ENCODE peak calls at places on chromosomes 11 and 22, in six cellular contexts. O is neural progenitor cell, L is PC-3, N is GM23248, M is SK-N-SH, Q is HCT116. Z is an unnamed sample.

GRCh38 chr11:2943711-2944118 is 14.5 kb upstream of the PHLDA2 start:
- DNase-seq in O (no peak), L (no peak), N (peak), M (peak), Q (no peak), Z (no peak)

GRCh38 chr11:112718483-112718882 is 242.7 kb upstream of the NCAM1 start:
- DNase-seq in O (no peak), L (no peak), N (no peak), M (no peak), Q (no peak), Z (no peak)

GRCh38 chr11:123580557-123581275 is 73.7 kb downstream of the SCN3B start:
- DNase-seq in O (peak), L (peak), N (peak), M (peak), Q (peak), Z (peak)

GRCh38 chr22:38946771-38947170 is 10.6 kb upstream of the APOBEC3A start:
- DNase-seq in O (no peak), L (no peak), N (no peak), M (no peak), Q (no peak), Z (no peak)

GRCh38 chr11:746289-747175 is 732 bp upstream of the TALDO1 start:
- DNase-seq in O (peak), L (peak), N (peak), M (no peak), Q (no peak), Z (peak)

GRCh38 chr11:78295347-78295746 is 106.6 kb downstream of the USP35 start:
- DNase-seq in O (no peak), L (no peak), N (no peak), M (no peak), Q (no peak), Z (no peak)

GRCh38 chr11:129386795-129387390 is 11.2 kb downstream of the BARX2 start:
- DNase-seq in O (no peak), L (peak), N (peak), M (no peak), Q (no peak), Z (no peak)

GRCh38 chr22:38273135-38273761 is 438 bp upstream of the TMEM184B start:
- DNase-seq in O (no peak), L (no peak), N (peak), M (no peak), Q (no peak), Z (no peak)

GRCh38 chr22:30717331-30717921 is 22.8 kb downstream of the OSBP2 start:
- DNase-seq in O (no peak), L (peak), N (peak), M (no peak), Q (peak), Z (no peak)

GRCh38 chr11:134536219-134536618 is 124.2 kb upstream of the B3GAT1 start:
- DNase-seq in O (no peak), L (no peak), N (no peak), M (no peak), Q (no peak), Z (no peak)

GRCh38 chr11:110529043-110529442 is 99.3 kb downstream of the FDX1 start:
- DNase-seq in O (peak), L (peak), N (peak), M (no peak), Q (peak), Z (peak)

GRCh38 chr11:8110396-8110795 is 29.4 kb downstream of the TUB start:
- DNase-seq in O (no peak), L (no peak), N (no peak), M (no peak), Q (no peak), Z (no peak)

GRCh38 chr11:6925636-6926207 is 504 bp upstream of the ZNF215 start:
- DNase-seq in O (peak), L (peak), N (peak), M (no peak), Q (peak), Z (no peak)

GRCh38 chr11:121372028-121372427 is 79.5 kb downstream of the SC5D start:
- DNase-seq in O (no peak), L (no peak), N (no peak), M (no peak), Q (no peak), Z (no peak)
- H3K27ac ChIP-seq in O (no peak), L (no peak), N (no peak), M (no peak), Q (no peak), Z (no peak)

DNA sequence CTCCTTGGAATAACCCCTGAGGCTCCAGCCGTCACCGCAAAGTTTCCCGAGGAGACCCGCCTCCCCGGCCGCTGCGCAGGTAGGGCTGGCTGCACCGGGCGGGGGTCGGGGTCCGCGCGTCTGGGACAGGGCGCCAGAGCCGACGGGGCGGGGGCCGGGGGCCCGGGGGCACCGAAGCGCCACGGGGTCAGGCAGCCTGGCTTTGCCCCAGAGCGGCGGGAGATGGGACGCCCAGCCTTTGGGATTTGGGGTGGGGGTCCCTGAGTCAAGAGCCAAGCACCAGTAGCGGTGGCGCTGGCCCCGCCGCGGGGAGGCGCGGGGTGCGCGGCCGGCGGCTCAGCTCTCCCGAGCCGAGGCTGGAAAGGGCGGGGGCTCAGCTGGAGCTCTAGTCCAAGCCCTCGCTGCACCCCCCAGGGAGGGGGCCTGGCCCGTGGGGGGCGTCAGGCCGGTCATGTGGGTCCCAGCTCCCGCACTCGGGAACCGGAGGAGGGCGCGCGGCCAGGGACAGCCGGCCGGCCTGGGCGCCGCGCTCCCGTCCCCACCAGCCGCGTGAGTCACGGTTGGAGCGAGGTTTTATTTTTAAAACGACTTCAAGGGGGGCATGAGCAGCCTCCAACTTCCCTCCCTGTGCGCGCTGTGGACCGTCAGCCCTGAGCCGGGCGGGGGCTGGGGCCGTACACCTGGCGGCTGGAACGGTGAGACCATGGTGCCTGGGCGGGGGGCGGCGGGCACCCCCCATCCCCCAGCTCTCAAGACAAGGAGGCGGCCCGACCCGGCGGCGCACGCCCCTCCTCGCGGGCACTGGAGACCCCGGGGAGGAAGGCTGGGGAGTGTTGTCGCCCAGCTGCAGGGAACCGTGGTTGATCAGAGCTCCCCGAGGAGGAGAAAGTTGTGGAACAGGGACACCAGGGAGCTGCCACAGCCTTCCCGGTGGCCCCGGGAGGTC is 623 bp downstream of the FLRT1 start:
- DNase-seq in O (peak), L (peak), N (peak), M (peak), Q (no peak), Z (no peak)
- TF ChIP-seq EZH2phosphoT487 in O (peak), L (peak), N (no peak), M (no peak), Q (no peak), Z (no peak)

DNA sequence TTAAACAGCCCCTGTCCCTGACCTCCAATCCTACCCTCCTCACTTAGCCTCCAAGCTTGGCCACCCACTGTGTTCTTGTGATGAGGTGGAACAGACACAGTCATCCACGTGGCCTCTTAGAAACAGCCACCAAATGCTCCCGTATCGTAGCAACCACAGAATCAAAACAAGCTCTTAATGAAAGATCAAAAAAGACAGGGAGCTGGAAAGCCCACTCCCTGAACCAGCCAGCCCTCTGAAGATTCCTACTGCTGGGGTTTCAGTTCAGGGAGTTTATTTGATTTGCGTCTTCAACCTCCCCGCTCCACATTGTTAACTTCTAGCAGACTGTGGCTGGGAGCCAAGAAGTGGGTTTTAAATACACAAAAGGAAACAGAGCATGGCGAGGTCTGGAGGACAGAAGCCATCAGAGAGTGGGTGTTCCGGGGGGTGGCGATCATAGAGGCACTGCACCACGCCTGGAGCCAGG is 88.9 kb upstream of the GRK3 start:
- DNase-seq in O (no peak), L (no peak), N (peak), M (peak), Q (no peak), Z (no peak)
- H3K27ac ChIP-seq in O (no peak), L (no peak), N (no peak), M (peak), Q (no peak), Z (no peak)

GRCh38 chr22:41517172-41518047 is 26.9 kb downstream of the POLR3H start:
- DNase-seq in O (peak), L (peak), N (peak), M (peak), Q (no peak), Z (no peak)
- TF ChIP-seq EZH2phosphoT487 in O (no peak), L (no peak), N (no peak), M (no peak), Q (no peak), Z (no peak)

GRCh38 chr22:25970348-25970995 is 198.8 kb upstream of the SEZ6L start:
- DNase-seq in O (peak), L (no peak), N (no peak), M (no peak), Q (no peak), Z (peak)
- H3K27ac ChIP-seq in O (peak), L (no peak), N (no peak), M (no peak), Q (no peak), Z (no peak)

GRCh38 chr11:26335903-26336302 is 4.0 kb downstream of the ANO3 start:
- DNase-seq in O (no peak), L (no peak), N (peak), M (peak), Q (no peak), Z (no peak)

GRCh38 chr11:26331911-26332571 is at the start of gene ANO3:
- DNase-seq in O (peak), L (peak), N (peak), M (peak), Q (no peak), Z (peak)

GRCh38 chr11:26330255-26330654 is 1.7 kb upstream of the ANO3 start:
- DNase-seq in O (no peak), L (no peak), N (no peak), M (no peak), Q (no peak), Z (no peak)

GRCh38 chr11:26332572-26332915 is 614 bp downstream of the ANO3 start:
- DNase-seq in O (no peak), L (no peak), N (peak), M (no peak), Q (no peak), Z (no peak)

GRCh38 chr11:26333906-26334305 is 2.0 kb downstream of the ANO3 start:
- DNase-seq in O (no peak), L (no peak), N (peak), M (no peak), Q (no peak), Z (no peak)
- TF ChIP-seq EZH2phosphoT487 in O (no peak), L (no peak), N (no peak), M (no peak), Q (no peak), Z (no peak)

DNA sequence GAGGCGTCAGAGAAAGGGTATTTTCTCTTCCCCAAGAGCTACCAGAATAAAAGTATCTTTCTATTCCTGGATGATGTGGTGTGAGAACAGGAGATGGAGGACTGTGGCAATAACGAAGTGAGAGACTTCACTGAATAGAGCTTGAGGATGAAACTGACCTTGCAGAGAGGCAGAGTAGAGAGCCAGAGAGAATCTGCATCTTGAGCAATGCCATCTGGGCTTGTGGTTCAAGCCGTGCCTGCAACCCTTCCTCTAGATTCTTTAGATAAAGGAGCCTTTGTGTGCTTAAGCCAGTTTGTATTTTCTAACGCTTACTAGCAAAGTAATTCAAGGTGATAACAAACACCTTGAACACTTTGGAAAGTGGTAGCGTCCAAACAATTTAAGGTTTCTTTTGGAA is 2.2 kb downstream of the ME3 start:
- DNase-seq in O (no peak), L (peak), N (no peak), M (no peak), Q (no peak), Z (no peak)
- H3K27ac ChIP-seq in O (peak), L (peak), N (no peak), M (no peak), Q (no peak), Z (no peak)

Z was measured in MM.1S.